ENCODE peak calls at places on chromosome 10, in six cellular contexts. K is GF-D8; V is KBM-7; C is amniotic epithelial cell; D is anterior cingulate cortex; H is CD4-positive, alpha-beta T cell. E is an unnamed sample.

GRCh38 chr10:115093776-115094361 is 704 bp downstream of the ATRNL1 start:
- DNase-seq in K (no peak), V (peak), C (no peak), D (no peak), H (no peak), E (no peak)

GRCh38 chr10:127563718-127564553 is 14.8 kb downstream of the NPS start:
- DNase-seq in K (no peak), V (peak), C (no peak), D (no peak), H (no peak), E (no peak)

GRCh38 chr10:36280396-36280795 is 638.3 kb upstream of the FZD8 start:
- DNase-seq in K (no peak), V (no peak), C (peak), D (no peak), H (no peak), E (no peak)

GRCh38 chr10:110535958-110536891 is 31.3 kb upstream of the SMC3 start:
- DNase-seq in K (no peak), V (peak), C (peak), D (no peak), H (peak), E (peak)

GRCh38 chr10:132927824-132928223 is 14.5 kb downstream of the CFAP46 start:
- DNase-seq in K (no peak), V (no peak), C (no peak), D (no peak), H (no peak), E (no peak)

GRCh38 chr10:11603741-11604140 is 7.7 kb downstream of the USP6NL start:
- DNase-seq in K (no peak), V (no peak), C (no peak), D (no peak), H (no peak), E (no peak)

GRCh38 chr10:17206210-17206709 is 4.8 kb upstream of the TRDMT1 start:
- DNase-seq in K (peak), V (peak), C (peak), D (no peak), H (no peak), E (peak)

GRCh38 chr10:44030132-44030531 is 354.8 kb downstream of the CXCL12 start:
- DNase-seq in K (no peak), V (peak), C (no peak), D (no peak), H (peak), E (no peak)

GRCh38 chr10:77049896-77050295 is 587.7 kb downstream of the KCNMA1 start:
- DNase-seq in K (no peak), V (no peak), C (peak), D (no peak), H (no peak), E (no peak)

GRCh38 chr10:76479103-76479790 is 1047.8 kb downstream of the LRMDA start:
- DNase-seq in K (no peak), V (no peak), C (no peak), D (no peak), H (no peak), E (no peak)

GRCh38 chr10:95295031-95295755 is 4.4 kb upstream of the PDLIM1 start:
- DNase-seq in K (peak), V (peak), C (peak), D (no peak), H (peak), E (no peak)

GRCh38 chr10:102467318-102467717 is 16.0 kb upstream of the C10orf95 start:
- DNase-seq in K (no peak), V (no peak), C (no peak), D (no peak), H (no peak), E (no peak)

GRCh38 chr10:35421553-35422178 is 85.4 kb downstream of the CCNY start:
- DNase-seq in K (no peak), V (no peak), C (peak), D (no peak), H (no peak), E (no peak)

GRCh38 chr10:82865366-82865765 is 990.4 kb downstream of the NRG3 start:
- DNase-seq in K (no peak), V (no peak), C (no peak), D (no peak), H (no peak), E (no peak)

GRCh38 chr10:63722537-63722936 is 201.3 kb downstream of the REEP3 start:
- DNase-seq in K (no peak), V (no peak), C (peak), D (no peak), H (no peak), E (no peak)

GRCh38 chr10:102644066-102644645 is at the start of gene TRIM8:
- DNase-seq in K (no peak), V (peak), C (no peak), D (peak), H (no peak), E (peak)

GRCh38 chr10:110083884-110084283 is 76.1 kb downstream of the ADD3 start:
- DNase-seq in K (no peak), V (peak), C (peak), D (no peak), H (no peak), E (no peak)

GRCh38 chr10:128859738-128860386 is 607.2 kb upstream of the MGMT start:
- DNase-seq in K (no peak), V (peak), C (no peak), D (no peak), H (no peak), E (no peak)

E was measured in T-helper 22 cell.